ENCODE peak calls at places on chromosomes 16 and 17, in seven cellular contexts. Q is heart left ventricle, V is right lobe of liver, I is body of pancreas, H is H54, D is A549, G is NB4. Y is an unnamed sample.

GRCh38 chr16:9159839-9160550 is 68.6 kb downstream of the HAPSTR1 start:
- DNase-seq in G (peak), I (peak), Q (no peak), V (peak), H (peak), D (peak), Y (peak)

GRCh38 chr17:77542551-77543490 is 402.1 kb downstream of the SEC14L1 start:
- DNase-seq in G (peak), Q (peak), H (peak), V (peak), D (peak), I (peak), Y (peak)

GRCh38 chr16:11047057-11047456 is 102.7 kb downstream of the CLEC16A start:
- DNase-seq in I (no peak), D (no peak), Q (no peak), V (no peak), H (no peak), G (no peak), Y (no peak)

GRCh38 chr17:11742891-11743290 is 144.6 kb downstream of the DNAH9 start:
- DNase-seq in V (no peak), G (no peak), Q (no peak), I (no peak), H (no peak), D (no peak), Y (no peak)

GRCh38 chr16:1271380-1271749 is 15.5 kb downstream of the TPSD1 start:
- DNase-seq in G (no peak), I (no peak), V (no peak), H (no peak), Q (no peak), D (no peak), Y (no peak)

GRCh38 chr17:2782030-2782429 is 14.2 kb upstream of the RAP1GAP2 start:
- DNase-seq in V (no peak), Q (no peak), G (peak), D (no peak), I (no peak), H (peak), Y (no peak)

GRCh38 chr16:165539-166374 is at the start of gene HBM:
- DNase-seq in Q (no peak), H (no peak), V (no peak), I (no peak), D (no peak), G (no peak), Y (no peak)

GRCh38 chr16:53183442-53183841 is 128.7 kb downstream of the CHD9 start:
- DNase-seq in V (no peak), H (no peak), D (no peak), I (no peak), Q (no peak), G (no peak), Y (no peak)

GRCh38 chr17:77372444-77373297 is 231.9 kb downstream of the SEC14L1 start:
- DNase-seq in Q (peak), G (peak), I (peak), H (no peak), D (no peak), V (peak), Y (peak)

GRCh38 chr16:11748404-11749254 is 6.0 kb upstream of the TXNDC11 start:
- DNase-seq in V (no peak), G (no peak), D (no peak), Q (no peak), I (peak), H (no peak), Y (no peak)

GRCh38 chr17:83083368-83084201 is 4.2 kb downstream of the METRNL start:
- DNase-seq in Q (no peak), V (no peak), D (peak), I (peak), G (peak), H (peak), Y (no peak)

GRCh38 chr17:82273327-82274133 is at the start of gene CSNK1D:
- DNase-seq in D (peak), I (peak), H (peak), G (peak), Q (peak), V (peak), Y (peak)

GRCh38 chr17:55778389-55779118 is 27.7 kb downstream of the PCTP start:
- DNase-seq in V (no peak), Q (no peak), I (no peak), G (no peak), H (no peak), D (no peak), Y (no peak)

GRCh38 chr17:32258383-32259121 is 7.1 kb upstream of the RHBDL3 start:
- DNase-seq in G (no peak), D (no peak), V (no peak), Q (no peak), I (no peak), H (no peak), Y (no peak)

GRCh38 chr16:31695667-31696066 is 168.0 kb downstream of the AHSP start:
- DNase-seq in G (peak), V (no peak), Q (no peak), H (no peak), I (no peak), D (no peak), Y (no peak)

GRCh38 chr16:35188288-35189155 is 1729.1 kb downstream of the TP53TG3F start:
- DNase-seq in Q (no peak), I (no peak), V (peak), H (no peak), G (peak), D (no peak), Y (no peak)

GRCh38 chr16:35185366-35186044 is 1726.1 kb downstream of the TP53TG3F start:
- DNase-seq in V (no peak), Q (no peak), I (no peak), D (no peak), G (no peak), H (no peak), Y (no peak)

GRCh38 chr16:35186045-35186759 is 1726.8 kb downstream of the TP53TG3F start:
- DNase-seq in D (no peak), V (no peak), H (no peak), Q (no peak), I (no peak), G (no peak), Y (no peak)

GRCh38 chr16:35184356-35184870 is 1725.0 kb downstream of the TP53TG3F start:
- DNase-seq in Q (no peak), I (no peak), G (no peak), V (no peak), H (no peak), D (no peak), Y (no peak)

GRCh38 chr16:35187665-35188225 is 1728.3 kb downstream of the TP53TG3F start:
- DNase-seq in I (no peak), V (no peak), H (no peak), G (no peak), Q (no peak), D (no peak), Y (no peak)
- TF ChIP-seq POLR2A in I (no peak), V (no peak), H (no peak), G (no peak), Q (no peak), D (no peak), Y (no peak)

DNA sequence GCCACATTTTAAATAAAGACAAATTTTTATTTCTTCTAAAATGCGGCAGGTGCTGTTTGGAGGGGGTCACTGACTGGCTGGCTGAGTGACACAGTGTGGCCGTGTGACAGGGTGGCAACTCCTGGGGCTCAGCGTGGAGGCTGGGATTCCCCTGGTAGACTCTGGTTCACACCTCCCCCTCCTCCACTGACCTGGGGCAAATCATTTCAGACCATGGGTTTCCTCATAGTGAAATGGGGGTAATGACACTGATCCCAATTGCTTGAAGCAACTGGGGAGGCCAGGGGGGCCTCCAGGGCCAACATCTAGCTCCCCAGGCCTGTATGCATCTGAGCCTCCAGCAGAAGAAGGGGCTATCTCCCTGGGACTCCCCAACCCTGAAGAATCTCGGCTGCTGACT is 6.6 kb downstream of the HSD11B2 start:
- DNase-seq in D (no peak), Q (no peak), V (no peak), H (no peak), I (no peak), G (no peak), Y (no peak)
- TF ChIP-seq POLR2A in D (no peak), Q (no peak), V (no peak), H (no peak), I (no peak), G (no peak), Y (no peak)

GRCh38 chr16:23611936-23612335 is 15.8 kb upstream of the NDUFAB1 start:
- DNase-seq in V (no peak), H (no peak), Q (no peak), G (no peak), D (no peak), I (no peak), Y (no peak)

GRCh38 chr16:23607740-23608139 is 11.6 kb upstream of the NDUFAB1 start:
- DNase-seq in V (no peak), D (no peak), I (no peak), G (no peak), H (no peak), Q (no peak), Y (no peak)

GRCh38 chr16:23609929-23610328 is 13.8 kb upstream of the NDUFAB1 start:
- DNase-seq in Q (no peak), I (no peak), G (no peak), V (no peak), D (no peak), H (no peak), Y (no peak)

GRCh38 chr16:23608194-23608593 is 12.1 kb upstream of the NDUFAB1 start:
- DNase-seq in V (no peak), D (no peak), I (no peak), H (peak), G (no peak), Q (no peak), Y (no peak)
- TF ChIP-seq POLR2A in V (no peak), D (no peak), I (no peak), H (no peak), G (no peak), Q (no peak), Y (no peak)

DNA sequence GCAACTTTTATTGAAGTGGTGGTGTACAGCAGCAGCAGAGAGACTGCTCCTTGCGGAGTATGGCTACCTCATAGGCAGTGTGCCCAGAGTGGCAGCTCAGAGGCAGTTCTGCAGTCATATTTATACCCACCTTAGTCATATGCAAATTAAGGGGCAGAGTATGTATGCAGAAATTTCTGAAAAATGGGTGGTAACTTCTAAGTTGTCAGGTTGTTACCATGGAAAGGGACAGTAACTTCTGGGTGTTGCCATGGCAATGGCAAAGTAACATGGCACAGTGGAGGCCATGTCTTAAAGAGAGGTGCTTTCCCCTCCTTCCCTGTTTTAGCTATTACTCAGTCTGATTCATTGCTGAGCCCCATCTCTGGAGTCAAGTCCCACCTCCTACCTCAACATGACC is 53.4 kb downstream of the MEOX1 start:
- DNase-seq in G (no peak), H (no peak), Q (no peak), V (no peak), D (no peak), I (no peak), Y (no peak)
- TF ChIP-seq POLR2A in G (no peak), H (no peak), Q (no peak), V (no peak), D (no peak), I (no peak), Y (no peak)

DNA sequence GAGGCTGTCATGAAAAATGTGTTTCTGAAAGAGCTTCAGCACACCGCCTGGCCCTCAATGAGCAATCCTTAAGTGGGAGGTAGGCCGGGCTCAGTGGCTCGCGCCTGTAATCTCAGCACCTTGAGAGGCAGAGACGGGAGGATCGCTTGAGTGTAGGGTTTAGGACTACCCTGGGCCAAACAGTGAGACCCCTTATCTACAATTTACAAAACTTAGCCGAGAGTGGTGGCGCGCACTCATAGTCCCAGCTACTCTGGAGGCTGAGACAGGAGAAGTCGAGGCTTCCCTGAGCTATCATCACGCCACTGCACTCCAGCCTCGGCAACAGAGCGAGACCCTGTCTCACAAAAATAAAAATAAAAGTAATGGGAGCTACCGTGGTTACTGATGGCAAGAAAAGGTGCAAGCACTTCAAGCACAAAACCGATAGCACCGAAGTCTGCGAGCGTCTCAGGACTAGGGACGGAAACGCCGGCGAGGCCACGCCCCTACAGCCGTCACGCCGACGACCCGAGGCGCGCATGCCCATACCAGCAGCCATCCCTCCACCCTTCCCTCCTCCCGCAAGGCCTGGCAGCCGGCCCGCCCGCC is 622 bp downstream of the THUMPD1 start:
- DNase-seq in Q (peak), G (peak), V (peak), I (peak), H (peak), D (peak), Y (peak)
- TF ChIP-seq POLR2A in Q (no peak), G (no peak), V (no peak), I (no peak), H (peak), D (no peak), Y (no peak)

DNA sequence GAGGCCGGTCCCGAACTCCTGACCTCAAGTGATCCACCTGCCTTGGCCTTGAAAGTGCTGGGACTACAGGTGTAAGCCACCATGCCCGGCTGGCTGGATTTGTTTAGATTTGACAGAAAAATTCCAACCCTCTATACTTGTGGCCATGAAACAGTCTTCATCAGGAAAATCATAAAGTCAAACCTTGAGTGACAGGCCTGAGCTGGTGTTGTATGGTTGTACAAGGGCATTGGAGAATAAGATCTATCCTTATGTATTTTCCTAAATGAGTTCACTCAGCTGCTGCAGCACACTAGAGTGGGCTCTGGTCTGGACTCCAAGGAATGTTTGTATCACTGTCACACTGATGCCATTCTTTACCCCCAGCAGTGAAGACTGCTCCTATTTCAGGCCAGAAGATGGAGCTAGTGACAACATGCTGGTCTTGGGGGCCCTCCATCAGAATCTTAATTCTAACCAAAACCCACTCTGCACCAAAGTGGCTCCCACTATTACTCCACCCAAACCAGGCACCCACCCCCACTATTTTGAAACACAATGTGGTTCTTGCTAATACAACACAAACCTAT is 27.4 kb downstream of the SNX11 start:
- DNase-seq in V (no peak), D (no peak), I (no peak), Q (no peak), G (peak), H (no peak), Y (no peak)
- TF ChIP-seq POLR2A in V (no peak), D (no peak), I (no peak), Q (no peak), G (no peak), H (no peak), Y (no peak)

GRCh38 chr16:67517178-67517492 is 11.5 kb upstream of the RIPOR1 start:
- DNase-seq in D (no peak), I (no peak), G (no peak), V (no peak), H (no peak), Q (no peak), Y (no peak)

GRCh38 chr16:67517661-67518423 is 10.8 kb upstream of the RIPOR1 start:
- DNase-seq in V (no peak), I (no peak), Q (no peak), G (no peak), D (no peak), H (no peak), Y (no peak)

GRCh38 chr16:67518676-67519075 is 10.0 kb upstream of the RIPOR1 start:
- DNase-seq in I (no peak), D (no peak), Q (no peak), G (no peak), V (no peak), H (no peak), Y (no peak)

GRCh38 chr16:67525176-67525860 is 3.3 kb upstream of the RIPOR1 start:
- DNase-seq in H (no peak), G (no peak), Q (no peak), I (no peak), V (no peak), D (no peak), Y (no peak)

GRCh38 chr16:67521095-67521804 is 7.4 kb upstream of the RIPOR1 start:
- DNase-seq in I (peak), H (peak), G (peak), V (peak), Q (peak), D (peak), Y (peak)
- TF ChIP-seq POLR2A in I (peak), H (peak), G (no peak), V (peak), Q (peak), D (peak), Y (no peak)

DNA sequence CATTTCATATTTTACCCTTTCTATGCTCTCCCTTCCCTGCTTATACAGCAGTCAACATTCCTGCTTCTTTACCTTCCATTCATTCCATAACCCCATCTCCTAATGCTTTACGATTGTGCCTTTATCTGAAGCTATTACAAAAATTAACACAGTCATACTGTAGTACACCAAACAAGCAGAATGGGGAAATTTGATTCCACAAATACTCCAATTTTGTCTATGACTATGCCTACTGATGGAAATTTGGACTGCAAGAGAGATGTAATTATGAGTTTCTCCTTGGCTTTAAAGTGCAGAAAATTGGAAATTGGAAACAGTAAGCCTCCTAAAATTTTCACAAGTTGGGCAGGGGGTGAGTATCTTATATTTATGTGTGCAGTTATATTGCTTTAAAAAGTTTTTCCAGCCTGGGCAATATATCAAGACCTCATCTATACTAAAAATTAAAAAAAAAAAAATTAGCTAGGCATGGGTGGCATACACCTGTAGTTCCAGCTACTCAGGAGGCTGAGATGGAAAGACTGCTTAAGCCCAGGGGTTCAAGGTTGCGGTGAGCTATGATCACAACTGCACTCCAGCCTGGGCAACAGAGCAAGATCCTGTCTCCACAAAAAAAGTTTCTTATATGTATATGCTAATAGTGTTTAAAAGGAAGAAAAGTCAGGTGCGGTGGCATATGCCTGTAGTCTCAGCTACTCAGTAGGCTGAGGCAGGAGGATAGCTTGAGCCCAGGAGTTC is 3.0 kb downstream of the APPBP2 start:
- DNase-seq in I (no peak), H (no peak), D (no peak), Q (no peak), V (no peak), G (no peak), Y (no peak)
- TF ChIP-seq POLR2A in I (no peak), H (no peak), D (no peak), Q (no peak), V (no peak), G (no peak), Y (no peak)